ENCODE peak calls at places on chromosomes 11 and 22, in four cellular contexts. G is kidney epithelial cell, V is left ventricle myocardium inferior, I is pancreas. F is an unnamed sample.

GRCh38 chr11:116970485-116971292 is 127.5 kb downstream of the SIK3 start:
- DNase-seq in G (no peak), V (no peak), I (no peak), F (no peak)

GRCh38 chr11:62953811-62954210 is 31.0 kb downstream of the SLC22A6 start:
- DNase-seq in G (no peak), V (no peak), I (no peak), F (no peak)

GRCh38 chr11:44300881-44301855 is 8.8 kb downstream of the ALX4 start:
- DNase-seq in G (no peak), V (no peak), I (no peak), F (no peak)

GRCh38 chr22:49546811-49547585 is 280.7 kb downstream of the BRD1 start:
- DNase-seq in G (no peak), V (no peak), I (peak), F (no peak)

GRCh38 chr11:102806296-102806695 is 8.3 kb upstream of the MMP1 start:
- DNase-seq in G (no peak), V (no peak), I (no peak), F (peak)

GRCh38 chr22:45742866-45743450 is 71.3 kb downstream of the ATXN10 start:
- DNase-seq in G (no peak), V (no peak), I (no peak), F (no peak)

GRCh38 chr11:27596388-27596787 is 89.8 kb upstream of the LIN7C start:
- DNase-seq in G (no peak), V (no peak), I (no peak), F (no peak)

GRCh38 chr11:72116019-72116755 is 3.7 kb upstream of the ANAPC15 start:
- DNase-seq in G (no peak), V (no peak), I (no peak), F (no peak)

GRCh38 chr11:62544521-62545436 is 1.8 kb downstream of the AHNAK start:
- DNase-seq in G (no peak), V (peak), I (peak), F (no peak)

GRCh38 chr22:43635101-43635500 is 177.0 kb downstream of the EFCAB6 start:
- DNase-seq in G (no peak), V (no peak), I (no peak), F (no peak)

GRCh38 chr11:17230867-17231851 is 23.4 kb upstream of the PIK3C2A start:
- DNase-seq in G (no peak), V (no peak), I (no peak), F (no peak)

GRCh38 chr22:25193130-25193529 is 6.5 kb upstream of the CRYBB3 start:
- DNase-seq in G (no peak), V (no peak), I (no peak), F (no peak)

GRCh38 chr22:35363571-35364086 is 17.3 kb upstream of the HMOX1 start:
- DNase-seq in G (no peak), V (no peak), I (no peak), F (no peak)

GRCh38 chr11:46346886-46347636 is at the start of gene DGKZ:
- DNase-seq in G (no peak), V (peak), I (peak), F (no peak)

GRCh38 chr11:130212431-130212961 is 52.9 kb downstream of the ST14 start:
- DNase-seq in G (no peak), V (no peak), I (no peak), F (no peak)

GRCh38 chr11:7575841-7576451 is 62.1 kb downstream of the PPFIBP2 start:
- DNase-seq in G (no peak), V (no peak), I (no peak), F (no peak)

GRCh38 chr11:110251837-110252236 is 44.6 kb downstream of the RDX start:
- DNase-seq in G (peak), V (no peak), I (no peak), F (peak)

GRCh38 chr11:86360775-86361395 is 13.8 kb upstream of the CCDC81 start:
- DNase-seq in G (no peak), V (no peak), I (no peak), F (peak)

GRCh38 chr11:102456381-102456780 is 3.8 kb upstream of the TMEM123 start:
- DNase-seq in G (no peak), V (no peak), I (no peak), F (no peak)

GRCh38 chr11:390175-390574 is 3.8 kb upstream of the PKP3 start:
- DNase-seq in G (no peak), V (no peak), I (no peak), F (no peak)

GRCh38 chr11:13152264-13152663 is 125.3 kb upstream of the BMAL1 start:
- DNase-seq in G (no peak), V (no peak), I (no peak), F (no peak)

GRCh38 chr22:45218974-45219373 is 21.7 kb downstream of the KIAA0930 start:
- DNase-seq in G (no peak), V (no peak), I (no peak), F (no peak)

GRCh38 chr22:19115628-19116027 is 6.6 kb downstream of the DGCR2 start:
- DNase-seq in G (no peak), V (no peak), I (no peak), F (no peak)
- TF ChIP-seq CTCF in G (no peak), V (no peak), I (no peak), F (peak)

GRCh38 chr11:2134022-2135010 is 4.9 kb downstream of the IGF2 start:
- DNase-seq in G (no peak), V (no peak), I (peak), F (no peak)

GRCh38 chr11:2133481-2134021 is 5.6 kb downstream of the IGF2 start:
- DNase-seq in G (no peak), V (no peak), I (no peak), F (no peak)

GRCh38 chr11:2135648-2136201 is 3.5 kb downstream of the IGF2 start:
- DNase-seq in G (no peak), V (peak), I (peak), F (no peak)

GRCh38 chr11:2136209-2136951 is 2.8 kb downstream of the IGF2 start:
- DNase-seq in G (no peak), V (no peak), I (peak), F (no peak)

GRCh38 chr11:2135018-2135569 is 4.1 kb downstream of the IGF2 start:
- DNase-seq in G (no peak), V (peak), I (peak), F (no peak)
- H3K4me3 ChIP-seq in G (no peak), V (peak), I (no peak), F (no peak)

GRCh38 chr22:40813912-40814315 is 5.2 kb downstream of the SLC25A17 start:
- DNase-seq in G (no peak), V (no peak), I (no peak), F (no peak)

GRCh38 chr22:40818192-40818746 is 877 bp downstream of the SLC25A17 start:
- DNase-seq in G (no peak), V (no peak), I (no peak), F (no peak)

GRCh38 chr22:40819741-40820140 is 595 bp upstream of the SLC25A17 start:
- DNase-seq in G (no peak), V (no peak), I (no peak), F (no peak)

GRCh38 chr22:40817737-40818136 is 1.4 kb downstream of the SLC25A17 start:
- DNase-seq in G (no peak), V (no peak), I (no peak), F (no peak)

GRCh38 chr22:40818747-40819662 is at the start of gene SLC25A17:
- DNase-seq in G (peak), V (peak), I (peak), F (no peak)
- TF ChIP-seq CTCF in G (peak), V (peak), I (peak), F (peak)

GRCh38 chr22:30664798-30665197 is 2.9 kb downstream of the DUSP18 start:
- DNase-seq in G (no peak), V (no peak), I (no peak), F (no peak)
- H3K4me3 ChIP-seq in G (no peak), V (no peak), I (no peak), F (no peak)

F was measured in AG04449.